ENCODE peak calls at places on chromosomes 4 and X, in six cellular contexts. One of them, this sample, is unnamed.

GRCh38 chrX:68383540-68383939 is 49.8 kb downstream of the OPHN1 start:
- DNase-seq in HCT116: no peak
- DNase-seq in K562: no peak
- DNase-seq in H1: no peak
- DNase-seq in HepG2: no peak
- DNase-seq in GM12878: no peak
- DNase-seq in this sample: no peak

GRCh38 chr4:141473026-141473540 is 163.3 kb upstream of the IL15 start:
- DNase-seq in K562: no peak
- DNase-seq in GM12878: no peak
- DNase-seq in HCT116: no peak
- DNase-seq in HepG2: no peak
- DNase-seq in H1: no peak
- DNase-seq in this sample: no peak

GRCh38 chr4:42636591-42636990 is 20.3 kb downstream of the ATP8A1 start:
- DNase-seq in H1: no peak
- DNase-seq in HCT116: no peak
- DNase-seq in GM12878: no peak
- DNase-seq in HepG2: no peak
- DNase-seq in K562: no peak
- DNase-seq in this sample: no peak

GRCh38 chrX:7927259-7928167 is at the start of gene PNPLA4:
- DNase-seq in HCT116: peak; percentile 72
- DNase-seq in HepG2: peak; percentile 71
- DNase-seq in H1: peak; percentile 49
- DNase-seq in GM12878: peak; percentile 86
- DNase-seq in K562: peak; percentile 89
- DNase-seq in this sample: peak; percentile 74

GRCh38 chr4:2433609-2434350 is 15.0 kb downstream of the CFAP99 start:
- DNase-seq in GM12878: no peak
- DNase-seq in HCT116: no peak
- DNase-seq in H1: no peak
- DNase-seq in HepG2: no peak
- DNase-seq in K562: no peak
- DNase-seq in this sample: no peak

GRCh38 chr4:69731261-69731660 is 29.2 kb downstream of the SULT1B1 start:
- DNase-seq in HCT116: no peak
- DNase-seq in K562: no peak
- DNase-seq in HepG2: no peak
- DNase-seq in H1: no peak
- DNase-seq in GM12878: no peak
- DNase-seq in this sample: no peak

GRCh38 chr4:13980317-13980716 is 352.8 kb upstream of the BOD1L1 start:
- DNase-seq in H1: no peak
- DNase-seq in HCT116: no peak
- DNase-seq in HepG2: no peak
- DNase-seq in K562: no peak
- DNase-seq in GM12878: no peak
- DNase-seq in this sample: no peak

GRCh38 chr4:183118585-183118984 is 19.5 kb downstream of the WWC2 start:
- DNase-seq in GM12878: no peak
- DNase-seq in K562: no peak
- DNase-seq in HepG2: no peak
- DNase-seq in HCT116: no peak
- DNase-seq in H1: no peak
- DNase-seq in this sample: no peak

GRCh38 chr4:71049395-71049794 is 55.9 kb downstream of the DCK start:
- DNase-seq in HCT116: no peak
- DNase-seq in HepG2: no peak
- DNase-seq in K562: no peak
- DNase-seq in H1: no peak
- DNase-seq in GM12878: no peak
- DNase-seq in this sample: no peak

GRCh38 chr4:95204873-95205272 is 343.9 kb downstream of the UNC5C start:
- DNase-seq in GM12878: no peak
- DNase-seq in HepG2: peak; percentile 9
- DNase-seq in K562: no peak
- DNase-seq in HCT116: peak; percentile 12
- DNase-seq in H1: no peak
- DNase-seq in this sample: no peak

GRCh38 chrX:133776072-133776471 is 209.3 kb downstream of the GPC3 start:
- DNase-seq in HepG2: no peak
- DNase-seq in K562: peak; percentile 21
- DNase-seq in GM12878: no peak
- DNase-seq in HCT116: no peak
- DNase-seq in H1: peak; percentile 5
- DNase-seq in this sample: no peak

GRCh38 chr4:138650917-138651564 is 364.5 kb upstream of the NOCT start:
- DNase-seq in HCT116: no peak
- DNase-seq in K562: peak; percentile 18
- DNase-seq in GM12878: no peak
- DNase-seq in HepG2: no peak
- DNase-seq in H1: no peak
- DNase-seq in this sample: no peak

GRCh38 chrX:54182194-54182863 is 725 bp downstream of the FAM120C start:
- DNase-seq in GM12878: no peak
- DNase-seq in H1: no peak
- DNase-seq in HCT116: peak; percentile 27
- DNase-seq in HepG2: peak; percentile 18
- DNase-seq in K562: peak; percentile 42
- DNase-seq in this sample: no peak

GRCh38 chr4:172982151-172982590 is 186.4 kb upstream of the GALNT7 start:
- DNase-seq in H1: no peak
- DNase-seq in GM12878: peak; percentile 33
- DNase-seq in HepG2: no peak
- DNase-seq in HCT116: peak; percentile 69
- DNase-seq in K562: no peak
- DNase-seq in this sample: no peak

GRCh38 chrX:110318664-110318968 is 731 bp upstream of the AMMECR1 start:
- DNase-seq in HepG2: no peak
- DNase-seq in HCT116: no peak
- DNase-seq in H1: no peak
- DNase-seq in GM12878: no peak
- DNase-seq in K562: no peak
- DNase-seq in this sample: no peak

GRCh38 chr4:182179105-182179504 is 64.1 kb upstream of the TENM3 start:
- DNase-seq in H1: no peak
- DNase-seq in GM12878: no peak
- DNase-seq in K562: no peak
- DNase-seq in HepG2: no peak
- DNase-seq in HCT116: no peak
- DNase-seq in this sample: peak; percentile 18

GRCh38 chr4:73998040-73999011 is at the start of gene CXCL5:
- DNase-seq in HepG2: no peak
- DNase-seq in HCT116: no peak
- DNase-seq in H1: peak; percentile 67
- DNase-seq in GM12878: no peak
- DNase-seq in K562: no peak
- DNase-seq in this sample: no peak

GRCh38 chr4:160370046-160370445 is 1267.2 kb downstream of the RAPGEF2 start:
- DNase-seq in K562: no peak
- DNase-seq in HCT116: no peak
- DNase-seq in HepG2: no peak
- DNase-seq in GM12878: no peak
- DNase-seq in H1: no peak
- DNase-seq in this sample: no peak

GRCh38 chrX:16931371-16931770 is 15.1 kb upstream of the REPS2 start:
- DNase-seq in GM12878: no peak
- DNase-seq in HCT116: no peak
- DNase-seq in H1: no peak
- DNase-seq in HepG2: no peak
- DNase-seq in K562: peak; percentile 61
- DNase-seq in this sample: no peak

GRCh38 chrX:17077349-17077748 is 130.9 kb downstream of the REPS2 start:
- DNase-seq in K562: no peak
- DNase-seq in H1: no peak
- DNase-seq in HepG2: no peak
- DNase-seq in HCT116: no peak
- DNase-seq in GM12878: no peak
- DNase-seq in this sample: no peak

GRCh38 chr4:150943831-150944230 is 71.3 kb downstream of the LRBA start:
- DNase-seq in H1: no peak
- DNase-seq in K562: peak; percentile 74
- DNase-seq in GM12878: no peak
- DNase-seq in HCT116: no peak
- DNase-seq in HepG2: no peak
- DNase-seq in this sample: no peak

GRCh38 chrX:40845331-40845911 is 110.1 kb upstream of the MED14 start:
- DNase-seq in H1: peak; percentile 34
- DNase-seq in GM12878: no peak
- DNase-seq in K562: no peak
- DNase-seq in HepG2: peak; percentile 6
- DNase-seq in HCT116: no peak
- DNase-seq in this sample: peak; percentile 77

GRCh38 chrX:137548261-137548660 is 17.7 kb upstream of the ZIC3 start:
- DNase-seq in HCT116: no peak
- DNase-seq in HepG2: no peak
- DNase-seq in K562: no peak
- DNase-seq in GM12878: no peak
- DNase-seq in H1: no peak
- DNase-seq in this sample: no peak

GRCh38 chr4:123060039-123060770 is 137.8 kb upstream of the NUDT6 start:
- DNase-seq in HepG2: no peak
- DNase-seq in K562: peak; percentile 9
- DNase-seq in GM12878: no peak
- DNase-seq in H1: no peak
- DNase-seq in HCT116: no peak
- DNase-seq in this sample: peak; percentile 2

GRCh38 chr4:148053298-148054003 is 321.6 kb downstream of the ARHGAP10 start:
- DNase-seq in HCT116: no peak
- DNase-seq in K562: no peak
- DNase-seq in GM12878: no peak
- DNase-seq in HepG2: no peak
- DNase-seq in H1: no peak
- DNase-seq in this sample: no peak

GRCh38 chrX:19906293-19906692 is 18.9 kb upstream of the SH3KBP1 start:
- DNase-seq in HCT116: no peak
- DNase-seq in HepG2: no peak
- DNase-seq in H1: no peak
- DNase-seq in GM12878: no peak
- DNase-seq in K562: no peak
- DNase-seq in this sample: no peak

GRCh38 chr4:138938371-138938699 is 77.2 kb upstream of the NOCT start:
- DNase-seq in GM12878: no peak
- DNase-seq in HCT116: peak; percentile 27
- DNase-seq in K562: peak; percentile 61
- DNase-seq in H1: no peak
- DNase-seq in HepG2: peak; percentile 27
- DNase-seq in this sample: peak; percentile 32

GRCh38 chr4:158915683-158916241 is 146.9 kb downstream of the FNIP2 start:
- DNase-seq in K562: no peak
- DNase-seq in H1: no peak
- DNase-seq in HepG2: no peak
- DNase-seq in HCT116: no peak
- DNase-seq in GM12878: no peak
- DNase-seq in this sample: no peak

GRCh38 chrX:11446331-11446730 is 153.1 kb downstream of the AMELX start:
- DNase-seq in K562: no peak
- DNase-seq in GM12878: no peak
- DNase-seq in HCT116: no peak
- DNase-seq in HepG2: no peak
- DNase-seq in H1: no peak
- DNase-seq in this sample: no peak

GRCh38 chr4:104491396-104491821 is 3.3 kb downstream of the CXXC4 start:
- DNase-seq in GM12878: no peak
- DNase-seq in K562: peak; percentile 60
- DNase-seq in HepG2: no peak
- DNase-seq in H1: no peak
- DNase-seq in HCT116: no peak
- DNase-seq in this sample: no peak

GRCh38 chr4:128463006-128463405 is 175.4 kb upstream of the PGRMC2 start:
- DNase-seq in H1: no peak
- DNase-seq in HCT116: no peak
- DNase-seq in HepG2: no peak
- DNase-seq in K562: no peak
- DNase-seq in GM12878: no peak
- DNase-seq in this sample: no peak

GRCh38 chrX:102720237-102721168 is at the start of gene GPRASP3:
- DNase-seq in H1: no peak
- DNase-seq in GM12878: no peak
- DNase-seq in HCT116: no peak
- DNase-seq in K562: peak; percentile 71
- DNase-seq in HepG2: no peak
- DNase-seq in this sample: no peak

GRCh38 chr4:107579099-107579498 is 140.9 kb downstream of the PAPSS1 start:
- DNase-seq in GM12878: no peak
- DNase-seq in H1: no peak
- DNase-seq in HepG2: peak; percentile 50
- DNase-seq in K562: peak; percentile 25
- DNase-seq in HCT116: no peak
- DNase-seq in this sample: no peak

GRCh38 chr4:62399242-62399641 is 1199.1 kb downstream of the ADGRL3 start:
- DNase-seq in HepG2: no peak
- DNase-seq in K562: no peak
- DNase-seq in GM12878: no peak
- DNase-seq in HCT116: no peak
- DNase-seq in H1: no peak
- DNase-seq in this sample: no peak
- TF ChIP-seq ZNF274 in HepG2: no peak
- TF ChIP-seq ZNF274 in K562: no peak
- TF ChIP-seq ZNF274 in GM12878: no peak
- TF ChIP-seq ZNF274 in HCT116: no peak
- TF ChIP-seq ZNF274 in H1: no peak
- TF ChIP-seq ZNF274 in this sample: no peak

GRCh38 chr4:188162698-188163097 is 23.5 kb downstream of the TRIML1 start:
- DNase-seq in HepG2: no peak
- DNase-seq in H1: no peak
- DNase-seq in HCT116: no peak
- DNase-seq in GM12878: no peak
- DNase-seq in K562: no peak
- DNase-seq in this sample: no peak
- H3K27me3 ChIP-seq in HepG2: peaks cover 3% of the 10 kb centered on the region
- H3K27me3 ChIP-seq in H1: no peaks in the 10 kb centered on the region
- H3K27me3 ChIP-seq in HCT116: no peaks in the 10 kb centered on the region
- H3K27me3 ChIP-seq in GM12878: no peaks in the 10 kb centered on the region
- H3K27me3 ChIP-seq in K562: no peaks in the 10 kb centered on the region
- H3K27me3 ChIP-seq in this sample: no peaks in the 10 kb centered on the region

GRCh38 chr4:36432556-36432955 is 151.1 kb downstream of the DTHD1 start:
- DNase-seq in K562: no peak
- DNase-seq in GM12878: no peak
- DNase-seq in HepG2: no peak
- DNase-seq in HCT116: no peak
- DNase-seq in H1: no peak
- DNase-seq in this sample: no peak
- TF ChIP-seq ZNF274 in K562: no peak
- TF ChIP-seq ZNF274 in GM12878: no peak
- TF ChIP-seq ZNF274 in HepG2: no peak
- TF ChIP-seq ZNF274 in HCT116: no peak
- TF ChIP-seq ZNF274 in H1: no peak
- TF ChIP-seq ZNF274 in this sample: no peak

DNA sequence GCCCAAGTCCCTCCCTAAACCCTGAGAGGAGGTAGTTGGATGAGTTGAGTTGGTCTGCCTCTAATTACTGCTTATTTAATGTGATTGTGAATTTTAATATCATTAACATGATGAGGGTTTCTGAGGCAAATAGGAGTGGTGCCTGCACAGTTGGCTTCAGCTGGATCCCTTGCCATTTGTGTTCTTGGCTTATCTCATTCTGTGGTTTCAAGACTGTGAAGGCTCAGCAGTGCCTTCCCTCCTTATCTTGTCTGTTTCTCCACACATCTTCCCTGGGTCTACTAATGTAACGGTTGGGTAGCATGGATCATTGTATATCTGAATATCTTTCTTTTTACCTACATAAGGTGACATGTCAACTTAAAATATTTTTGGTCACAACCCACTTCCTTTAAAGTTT is 1.6 kb upstream of the SLC10A4 start:
- DNase-seq in GM12878: no peak
- DNase-seq in H1: no peak
- DNase-seq in HCT116: no peak
- DNase-seq in HepG2: no peak
- DNase-seq in K562: peak; percentile 76
- DNase-seq in this sample: no peak
- H3K27me3 ChIP-seq in GM12878: peaks cover 28% of the 10 kb centered on the region
- H3K27me3 ChIP-seq in H1: peaks cover 36% of the 10 kb centered on the region
- H3K27me3 ChIP-seq in HCT116: no peaks in the 10 kb centered on the region
- H3K27me3 ChIP-seq in HepG2: peaks cover 31% of the 10 kb centered on the region
- H3K27me3 ChIP-seq in K562: no peaks in the 10 kb centered on the region
- H3K27me3 ChIP-seq in this sample: peaks cover 20% of the 10 kb centered on the region